ENCODE peak calls at places on chromosomes 5 and 9, in eight cellular contexts. M is AG08395, V is HCEC 1CT, F is NCI-H748 treated with DMSO at 0.1 percent for 48 hours, B is mucosa of gallbladder, A is foreskin keratinocyte, O is NCI-H510A, Y is fibroblast of pulmonary artery. Z is an unnamed sample.

GRCh38 chr5:36820900-36821299 is 55.7 kb upstream of the NIPBL start:
- DNase-seq in M (no peak), V (no peak), F (no peak), B (no peak), A (no peak), O (peak), Y (no peak), Z (no peak)

GRCh38 chr5:153678617-153679329 is 188.3 kb downstream of the GRIA1 start:
- DNase-seq in M (no peak), V (no peak), F (no peak), B (no peak), A (no peak), O (no peak), Y (peak), Z (no peak)

GRCh38 chr9:90972057-90972456 is 170.4 kb downstream of the SYK start:
- DNase-seq in M (no peak), V (no peak), F (no peak), B (no peak), A (no peak), O (no peak), Y (no peak), Z (no peak)

GRCh38 chr5:139653616-139654015 is 5.5 kb downstream of the CXXC5 start:
- DNase-seq in M (no peak), V (no peak), F (no peak), B (no peak), A (no peak), O (no peak), Y (no peak), Z (no peak)

GRCh38 chr5:154447074-154447725 is 1.4 kb downstream of the SAP30L start:
- DNase-seq in M (no peak), V (no peak), F (peak), B (no peak), A (peak), O (no peak), Y (no peak), Z (no peak)

GRCh38 chr5:132009706-132010405 is 1.6 kb downstream of the ACSL6 start:
- DNase-seq in M (no peak), V (no peak), F (no peak), B (no peak), A (no peak), O (no peak), Y (no peak), Z (no peak)

GRCh38 chr5:96823900-96824351 is 16.2 kb upstream of the ERAP1 start:
- DNase-seq in M (peak), V (peak), F (no peak), B (no peak), A (peak), O (no peak), Y (peak), Z (peak)

GRCh38 chr5:120999550-120999949 is 535.5 kb downstream of the PRR16 start:
- DNase-seq in M (no peak), V (no peak), F (no peak), B (no peak), A (no peak), O (no peak), Y (no peak), Z (no peak)

GRCh38 chr5:405421-405820 is 37.6 kb upstream of the EXOC3 start:
- DNase-seq in M (no peak), V (no peak), F (no peak), B (no peak), A (no peak), O (no peak), Y (no peak), Z (no peak)

GRCh38 chr5:85646036-85646435 is 971.7 kb upstream of the COX7C start:
- DNase-seq in M (no peak), V (no peak), F (no peak), B (no peak), A (no peak), O (no peak), Y (no peak), Z (no peak)

GRCh38 chr5:59020611-59021285 is 437.9 kb downstream of the RAB3C start:
- DNase-seq in M (no peak), V (no peak), F (no peak), B (peak), A (peak), O (no peak), Y (peak), Z (no peak)

GRCh38 chr9:112925058-112925641 is 34.5 kb upstream of the SLC46A2 start:
- DNase-seq in M (peak), V (peak), F (peak), B (no peak), A (no peak), O (peak), Y (peak), Z (no peak)

GRCh38 chr5:158943057-158943456 is 156.7 kb downstream of the EBF1 start:
- DNase-seq in M (peak), V (peak), F (no peak), B (peak), A (peak), O (no peak), Y (peak), Z (no peak)

GRCh38 chr5:149039501-149039900 is 23.4 kb downstream of the SH3TC2 start:
- DNase-seq in M (no peak), V (no peak), F (no peak), B (no peak), A (no peak), O (no peak), Y (peak), Z (no peak)

GRCh38 chr5:137101544-137101943 is 397.6 kb downstream of the SPOCK1 start:
- DNase-seq in M (peak), V (no peak), F (no peak), B (no peak), A (no peak), O (no peak), Y (peak), Z (no peak)

GRCh38 chr5:117657591-117657990 is 1083.0 kb upstream of the SEMA6A start:
- DNase-seq in M (no peak), V (no peak), F (peak), B (no peak), A (no peak), O (no peak), Y (peak), Z (no peak)

GRCh38 chr5:115586525-115587146 is 15.6 kb downstream of the TICAM2 start:
- DNase-seq in M (peak), V (peak), F (peak), B (no peak), A (peak), O (no peak), Y (peak), Z (no peak)

GRCh38 chr9:33130501-33130900 is 36.6 kb downstream of the B4GALT1 start:
- DNase-seq in M (peak), V (peak), F (no peak), B (no peak), A (peak), O (no peak), Y (peak), Z (no peak)